ENCODE peak calls at places on chromosomes 12 and 14, in six cellular contexts. R is HCT116, D is HepG2, X is H1, I is GM12878, S is K562. T is an unnamed sample.

GRCh38 chr12:88305491-88305890 is 163.4 kb downstream of the TMTC3 start:
- DNase-seq in R (no peak), D (peak), X (no peak), I (no peak), S (no peak), T (no peak)

GRCh38 chr14:24803933-24804494 is 170.0 kb upstream of the GZMB start:
- DNase-seq in R (no peak), D (no peak), X (no peak), I (no peak), S (no peak), T (no peak)

GRCh38 chr12:113601656-113602263 is 130.1 kb upstream of the LHX5 start:
- DNase-seq in R (no peak), D (no peak), X (no peak), I (no peak), S (peak), T (no peak)

GRCh38 chr12:54719691-54720090 is 71.5 kb upstream of the DCD start:
- DNase-seq in R (no peak), D (no peak), X (no peak), I (no peak), S (no peak), T (no peak)

GRCh38 chr12:109927622-109928021 is 27.5 kb downstream of the TCHP start:
- DNase-seq in R (peak), D (peak), X (no peak), I (no peak), S (peak), T (peak)

GRCh38 chr12:116739381-116739887 is 1.3 kb downstream of the RNFT2 start:
- DNase-seq in R (no peak), D (no peak), X (no peak), I (no peak), S (no peak), T (no peak)

GRCh38 chr14:98548071-98548686 is 723.8 kb downstream of the BCL11B start:
- DNase-seq in R (no peak), D (no peak), X (no peak), I (no peak), S (no peak), T (no peak)

GRCh38 chr12:879641-880040 is 69.9 kb downstream of the RAD52 start:
- DNase-seq in R (no peak), D (no peak), X (no peak), I (no peak), S (no peak), T (no peak)

GRCh38 chr12:98483621-98484455 is 31.6 kb upstream of the TMPO start:
- DNase-seq in R (no peak), D (no peak), X (no peak), I (no peak), S (no peak), T (no peak)

GRCh38 chr12:108446766-108447165 is 68.3 kb upstream of the FICD start:
- DNase-seq in R (no peak), D (no peak), X (no peak), I (no peak), S (no peak), T (no peak)

GRCh38 chr12:105706321-105706972 is 376.0 kb downstream of the C12orf75 start:
- DNase-seq in R (no peak), D (no peak), X (peak), I (no peak), S (no peak), T (peak)

GRCh38 chr12:107684029-107684790 is 1.4 kb upstream of the PWP1 start:
- DNase-seq in R (no peak), D (no peak), X (no peak), I (no peak), S (no peak), T (no peak)

GRCh38 chr14:61179776-61180398 is 101.3 kb downstream of the TMEM30B start:
- DNase-seq in R (no peak), D (no peak), X (no peak), I (no peak), S (no peak), T (no peak)

GRCh38 chr14:104972301-104973211 is 5.6 kb downstream of the AHNAK2 start:
- DNase-seq in R (peak), D (no peak), X (no peak), I (no peak), S (no peak), T (no peak)

GRCh38 chr14:63726499-63726898 is 1.4 kb downstream of the SGPP1 start:
- DNase-seq in R (no peak), D (peak), X (no peak), I (no peak), S (no peak), T (no peak)

GRCh38 chr12:76449993-76450392 is 101.8 kb upstream of the BBS10 start:
- DNase-seq in R (no peak), D (no peak), X (no peak), I (no peak), S (no peak), T (no peak)
- H3K4me3 ChIP-seq in R (no peak), D (no peak), X (no peak), I (no peak), S (no peak), T (no peak)

GRCh38 chr12:40224439-40225291 is at the start of gene LRRK2:
- DNase-seq in R (no peak), D (no peak), X (no peak), I (no peak), S (peak), T (peak)

GRCh38 chr12:40227447-40227846 is 2.6 kb downstream of the LRRK2 start:
- DNase-seq in R (no peak), D (no peak), X (no peak), I (no peak), S (no peak), T (no peak)

GRCh38 chr12:40225984-40226602 is 1.3 kb downstream of the LRRK2 start:
- DNase-seq in R (no peak), D (no peak), X (no peak), I (peak), S (no peak), T (no peak)

GRCh38 chr12:40225337-40225983 is 663 bp downstream of the LRRK2 start:
- DNase-seq in R (no peak), D (no peak), X (no peak), I (no peak), S (no peak), T (no peak)

DNA sequence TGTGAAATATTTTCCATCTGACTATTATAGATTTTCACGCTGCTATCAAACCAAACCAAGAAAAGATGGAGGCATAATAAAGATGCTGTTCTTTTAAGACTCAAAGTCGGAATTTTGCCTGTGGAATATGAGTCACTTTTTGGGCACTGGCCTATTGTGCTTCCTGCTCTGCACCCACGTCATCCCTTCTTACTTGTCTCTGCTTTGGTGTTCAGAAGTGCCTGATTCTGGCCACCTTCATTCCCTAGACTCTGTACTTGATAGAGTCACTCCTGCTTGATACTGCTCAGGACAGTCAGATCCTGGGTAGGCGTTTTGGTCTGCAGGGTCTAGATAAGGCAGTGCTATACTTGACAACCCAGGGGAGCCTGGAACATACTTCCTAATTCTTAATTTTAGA is 1.9 kb downstream of the LRRK2 start:
- DNase-seq in R (no peak), D (no peak), X (no peak), I (no peak), S (peak), T (no peak)
- TF ChIP-seq YY1 in R (no peak), D (no peak), X (no peak), I (peak), S (no peak), T (no peak)

GRCh38 chr14:95262511-95262891 is 57.2 kb downstream of the CLMN start:
- DNase-seq in R (no peak), D (no peak), X (no peak), I (no peak), S (no peak), T (no peak)

GRCh38 chr14:95264271-95264973 is 55.3 kb downstream of the CLMN start:
- DNase-seq in R (no peak), D (no peak), X (no peak), I (no peak), S (no peak), T (no peak)

GRCh38 chr14:95261616-95262510 is 57.8 kb downstream of the CLMN start:
- DNase-seq in R (no peak), D (no peak), X (no peak), I (no peak), S (no peak), T (no peak)

GRCh38 chr14:95265106-95266094 is 54.3 kb downstream of the CLMN start:
- DNase-seq in R (peak), D (peak), X (no peak), I (peak), S (no peak), T (no peak)

DNA sequence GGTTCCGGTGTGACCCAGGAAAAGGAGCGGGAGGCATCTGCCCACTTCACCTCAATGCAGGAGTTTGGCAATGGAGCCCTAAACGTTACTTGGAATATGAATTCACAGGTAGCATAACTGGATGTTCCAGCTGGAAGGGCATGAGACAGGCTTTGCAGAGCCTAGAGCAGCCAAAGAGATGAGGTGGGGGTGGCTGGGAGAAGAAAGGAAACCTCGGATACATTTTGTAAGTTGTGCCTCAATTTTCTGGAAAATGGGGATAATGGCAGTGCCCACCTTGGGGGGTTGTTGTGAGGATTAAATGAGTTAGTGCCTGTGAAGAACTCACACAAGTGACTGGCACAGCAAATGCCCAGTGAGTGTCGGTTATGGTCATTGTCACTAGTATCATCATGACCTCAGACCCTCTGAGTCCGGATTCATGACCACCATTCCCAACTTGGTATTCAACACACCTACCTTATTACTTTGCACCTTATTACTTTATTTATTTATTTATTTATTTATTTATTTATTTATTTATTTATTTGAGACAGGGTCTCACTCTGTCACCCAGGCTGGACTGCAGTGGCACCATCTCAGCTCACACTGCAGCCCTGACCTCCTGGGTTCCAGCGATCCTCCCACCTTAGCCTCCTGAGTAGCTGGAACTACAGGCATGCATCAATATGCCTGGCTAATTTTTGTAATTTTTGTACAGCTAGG is 56.0 kb downstream of the CLMN start:
- DNase-seq in R (no peak), D (no peak), X (no peak), I (no peak), S (no peak), T (no peak)
- TF ChIP-seq ZNF274 in R (no peak), D (no peak), X (no peak), I (no peak), S (no peak), T (no peak)

GRCh38 chr14:22497144-22497423 is 91.9 kb downstream of the DAD1 start:
- DNase-seq in R (no peak), D (no peak), X (no peak), I (no peak), S (no peak), T (no peak)

GRCh38 chr14:22493753-22494152 is 95.3 kb downstream of the DAD1 start:
- DNase-seq in R (no peak), D (no peak), X (no peak), I (no peak), S (no peak), T (no peak)

GRCh38 chr14:22493143-22493542 is 95.9 kb downstream of the DAD1 start:
- DNase-seq in R (no peak), D (no peak), X (no peak), I (no peak), S (no peak), T (no peak)

GRCh38 chr14:22492601-22493000 is 96.4 kb downstream of the DAD1 start:
- DNase-seq in R (no peak), D (no peak), X (no peak), I (no peak), S (no peak), T (no peak)

DNA sequence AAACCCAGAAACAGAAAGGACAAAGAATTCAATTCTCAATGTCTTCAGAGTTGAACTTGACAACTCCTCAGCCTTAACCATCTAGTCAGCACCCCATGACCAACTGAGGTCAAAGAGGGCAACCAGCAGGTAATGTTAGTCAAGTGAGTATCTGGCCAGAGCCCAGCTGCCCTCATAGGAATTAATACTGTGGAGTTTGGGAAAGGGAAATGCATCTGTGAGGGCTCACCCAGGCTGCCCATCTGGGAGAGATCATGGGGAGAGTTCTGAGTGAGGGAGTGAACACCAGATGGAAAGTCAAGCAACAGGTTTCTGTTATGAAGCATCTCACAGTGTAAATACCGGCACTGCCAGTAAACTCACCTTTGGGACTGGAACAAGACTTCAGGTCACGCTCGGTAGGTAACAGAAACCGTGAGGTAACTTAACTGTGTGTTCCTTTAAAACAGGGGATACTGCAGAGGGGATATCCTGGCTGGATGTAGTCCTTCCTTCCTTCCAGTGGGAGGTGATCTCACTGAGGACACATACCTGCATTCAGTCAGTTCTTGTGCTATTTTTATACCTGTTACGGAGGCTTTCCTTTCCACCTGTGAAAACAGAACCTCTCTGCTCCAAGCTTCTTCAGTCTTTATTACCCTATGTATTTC is 94.4 kb downstream of the DAD1 start:
- DNase-seq in R (no peak), D (no peak), X (no peak), I (no peak), S (no peak), T (no peak)
- H3K4me3 ChIP-seq in R (no peak), D (no peak), X (no peak), I (peak), S (no peak), T (no peak)

GRCh38 chr14:73231874-73232851 is 5.1 kb upstream of the PAPLN start:
- DNase-seq in R (no peak), D (peak), X (peak), I (no peak), S (peak), T (no peak)
- TF ChIP-seq YY1 in R (no peak), D (no peak), X (peak), I (peak), S (no peak), T (no peak)

T was measured in NT2/D1.